ENCODE peak calls at places on chromosomes 5 and 9, in nine cellular contexts. R is heart left ventricle; Q is activated CD8-positive, alpha-beta T cell treated with anti-CD3 and anti-CD28 coated beads for 36 hours; O is CD8-positive, alpha-beta T cell; C is neural crest cell; G is lung; P is nephron progenitor cell; E is endothelial cell; N is body of pancreas. I is an unnamed sample.

GRCh38 chr5:90940227-90940995 is 381.8 kb downstream of the ADGRV1 start:
- DNase-seq in R (no peak), Q (peak), O (peak), C (peak), G (no peak), P (peak), E (peak), N (no peak), I (no peak)

GRCh38 chr9:72808446-72808768 is 144.4 kb downstream of the ALDH1A1 start:
- DNase-seq in R (no peak), Q (no peak), O (no peak), C (no peak), G (no peak), P (no peak), E (no peak), N (no peak), I (no peak)

GRCh38 chr9:110114086-110114887 is 93.7 kb downstream of the C9orf152 start:
- DNase-seq in R (no peak), Q (no peak), O (no peak), C (no peak), G (no peak), P (no peak), E (no peak), N (no peak), I (no peak)

GRCh38 chr5:172107606-172108005 is 80.4 kb downstream of the STK10 start:
- DNase-seq in R (no peak), Q (no peak), O (no peak), C (no peak), G (no peak), P (no peak), E (no peak), N (no peak), I (no peak)

GRCh38 chr5:53161876-53162275 is 52.3 kb upstream of the MOCS2 start:
- DNase-seq in R (no peak), Q (no peak), O (no peak), C (no peak), G (no peak), P (no peak), E (no peak), N (no peak), I (no peak)

GRCh38 chr5:126499278-126499677 is 76.1 kb downstream of the GRAMD2B start:
- DNase-seq in R (no peak), Q (no peak), O (no peak), C (no peak), G (no peak), P (no peak), E (no peak), N (no peak), I (no peak)

GRCh38 chr9:122961139-122961538 is 20.3 kb downstream of the RABGAP1 start:
- DNase-seq in R (no peak), Q (no peak), O (no peak), C (no peak), G (no peak), P (no peak), E (no peak), N (no peak), I (no peak)

GRCh38 chr5:150544606-150545219 is 36.8 kb downstream of the NDST1 start:
- DNase-seq in R (peak), Q (peak), O (peak), C (peak), G (peak), P (peak), E (peak), N (peak), I (no peak)

GRCh38 chr5:176675676-176676360 is 28.5 kb downstream of the TSPAN17 start:
- DNase-seq in R (no peak), Q (no peak), O (no peak), C (peak), G (no peak), P (peak), E (peak), N (no peak), I (no peak)

GRCh38 chr5:72246954-72247442 is 73.0 kb downstream of the MRPS27 start:
- DNase-seq in R (no peak), Q (no peak), O (no peak), C (no peak), G (no peak), P (no peak), E (no peak), N (no peak), I (no peak)

GRCh38 chr5:96595300-96596090 is 66.7 kb upstream of the CAST start:
- DNase-seq in R (no peak), Q (peak), O (no peak), C (no peak), G (no peak), P (no peak), E (no peak), N (no peak), I (no peak)

GRCh38 chr5:173781826-173782670 is 106.1 kb upstream of the CPEB4 start:
- DNase-seq in R (peak), Q (peak), O (peak), C (peak), G (peak), P (no peak), E (no peak), N (peak), I (no peak)

GRCh38 chr9:126614088-126614454 is 343 bp downstream of the LMX1B start:
- DNase-seq in R (no peak), Q (no peak), O (no peak), C (no peak), G (no peak), P (peak), E (no peak), N (no peak), I (no peak)

GRCh38 chr5:13278148-13278547 is 666.3 kb downstream of the DNAH5 start:
- DNase-seq in R (no peak), Q (no peak), O (no peak), C (no peak), G (no peak), P (no peak), E (no peak), N (no peak), I (no peak)

GRCh38 chr5:149240354-149240998 is 31.2 kb upstream of the AFAP1L1 start:
- DNase-seq in R (no peak), Q (peak), O (peak), C (no peak), G (peak), P (no peak), E (no peak), N (no peak), I (no peak)

GRCh38 chr9:18331808-18332209 is 142.1 kb upstream of the ADAMTSL1 start:
- DNase-seq in R (no peak), Q (no peak), O (no peak), C (no peak), G (no peak), P (no peak), E (no peak), N (no peak), I (no peak)

GRCh38 chr9:135339378-135339973 is 140.1 kb upstream of the PPP1R26 start:
- DNase-seq in R (no peak), Q (no peak), O (no peak), C (no peak), G (no peak), P (no peak), E (no peak), N (no peak), I (no peak)

GRCh38 chr9:86405926-86406325 is 51.7 kb upstream of the TUT7 start:
- DNase-seq in R (no peak), Q (peak), O (no peak), C (no peak), G (no peak), P (no peak), E (no peak), N (no peak), I (no peak)

GRCh38 chr5:93421987-93422391 is 159.0 kb downstream of the NR2F1-AS1 start:
- DNase-seq in R (no peak), Q (no peak), O (no peak), C (no peak), G (no peak), P (no peak), E (peak), N (no peak), I (no peak)

GRCh38 chr5:17860660-17861315 is 226.5 kb downstream of the TAF11L14 start:
- DNase-seq in R (no peak), Q (no peak), O (no peak), C (no peak), G (no peak), P (no peak), E (no peak), N (no peak), I (no peak)

GRCh38 chr9:6024035-6024554 is 8.7 kb upstream of the RANBP6 start:
- DNase-seq in R (no peak), Q (peak), O (no peak), C (no peak), G (no peak), P (peak), E (peak), N (peak), I (no peak)

GRCh38 chr5:65050826-65051498 is 282.2 kb downstream of the CWC27 start:
- DNase-seq in R (no peak), Q (peak), O (no peak), C (no peak), G (no peak), P (no peak), E (no peak), N (no peak), I (no peak)

GRCh38 chr9:35603986-35604577 is 980 bp upstream of the TESK1 start:
- DNase-seq in R (peak), Q (peak), O (peak), C (peak), G (peak), P (peak), E (peak), N (peak), I (peak)

GRCh38 chr9:89527084-89527483 is 29.2 kb upstream of the SEMA4D start:
- DNase-seq in R (peak), Q (no peak), O (no peak), C (no peak), G (peak), P (no peak), E (no peak), N (no peak), I (no peak)

GRCh38 chr5:80408475-80408875 is 611 bp downstream of the ZFYVE16 start:
- DNase-seq in R (peak), Q (peak), O (no peak), C (peak), G (no peak), P (peak), E (peak), N (peak), I (no peak)
- TF ChIP-seq CTCF in R (peak), Q (no peak), O (no peak), C (no peak), G (no peak), P (peak), E (no peak), N (peak), I (no peak)

GRCh38 chr5:159641371-159642039 is 274.8 kb upstream of the ADRA1B start:
- DNase-seq in R (peak), Q (no peak), O (no peak), C (no peak), G (no peak), P (no peak), E (no peak), N (no peak), I (no peak)

GRCh38 chr5:159640921-159641320 is 275.4 kb upstream of the ADRA1B start:
- DNase-seq in R (no peak), Q (no peak), O (no peak), C (no peak), G (no peak), P (no peak), E (no peak), N (no peak), I (no peak)

GRCh38 chr5:159644053-159644452 is 272.2 kb upstream of the ADRA1B start:
- DNase-seq in R (no peak), Q (no peak), O (no peak), C (no peak), G (no peak), P (no peak), E (no peak), N (no peak), I (no peak)

GRCh38 chr5:159640376-159640775 is 275.9 kb upstream of the ADRA1B start:
- DNase-seq in R (no peak), Q (no peak), O (no peak), C (no peak), G (no peak), P (no peak), E (no peak), N (no peak), I (no peak)

DNA sequence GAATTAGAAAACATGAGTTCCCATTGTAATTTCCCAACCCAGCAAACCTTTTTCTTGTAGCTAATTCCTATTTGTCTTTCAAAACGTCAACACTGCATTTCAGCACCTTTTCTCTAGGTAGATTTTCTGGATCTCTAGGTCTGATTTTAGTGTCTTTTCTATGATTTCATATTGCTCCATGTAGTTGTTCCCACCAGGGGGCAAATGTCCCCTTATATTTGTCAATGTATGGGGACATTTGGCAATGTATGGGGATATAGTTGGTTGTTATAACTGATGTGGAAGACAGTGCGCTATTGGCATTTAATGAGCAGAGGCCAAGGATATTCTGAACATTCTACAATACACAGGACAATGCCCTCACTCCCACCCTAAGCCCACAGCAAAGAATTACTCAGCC is 273.9 kb upstream of the ADRA1B start:
- DNase-seq in R (no peak), Q (no peak), O (no peak), C (no peak), G (no peak), P (no peak), E (no peak), N (no peak), I (no peak)
- TF ChIP-seq CTCF in R (no peak), Q (no peak), O (no peak), C (peak), G (no peak), P (no peak), E (no peak), N (no peak), I (no peak)

DNA sequence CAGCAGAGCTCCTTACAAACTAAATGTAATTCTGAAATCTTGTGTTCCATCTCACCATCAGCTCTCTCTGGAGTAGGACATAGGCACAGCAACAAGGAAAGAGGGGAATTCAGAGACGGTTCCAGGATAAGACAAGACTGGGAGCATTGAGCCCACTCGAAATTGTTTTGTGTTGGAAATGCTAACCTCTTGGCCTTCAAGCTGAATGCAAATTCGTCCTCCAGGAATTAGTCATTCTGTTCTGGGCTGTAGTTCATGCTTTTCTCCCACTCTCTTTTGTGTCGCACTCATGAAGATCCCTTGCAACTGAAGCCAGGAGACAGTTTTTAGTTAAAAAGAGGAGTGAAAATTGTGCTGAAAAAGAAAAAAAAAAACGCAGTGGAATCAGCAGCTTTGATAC is 121.7 kb upstream of the SEMA6A start:
- DNase-seq in R (no peak), Q (no peak), O (no peak), C (no peak), G (no peak), P (no peak), E (no peak), N (no peak), I (no peak)
- TF ChIP-seq CTCF in R (no peak), Q (no peak), O (no peak), C (no peak), G (no peak), P (no peak), E (no peak), N (no peak), I (no peak)

GRCh38 chr5:81838307-81838906 is 87.5 kb upstream of the SSBP2 start:
- DNase-seq in R (no peak), Q (peak), O (no peak), C (no peak), G (no peak), P (no peak), E (no peak), N (no peak), I (no peak)
- TF ChIP-seq CTCF in R (no peak), Q (peak), O (peak), C (peak), G (peak), P (peak), E (peak), N (no peak), I (peak)

DNA sequence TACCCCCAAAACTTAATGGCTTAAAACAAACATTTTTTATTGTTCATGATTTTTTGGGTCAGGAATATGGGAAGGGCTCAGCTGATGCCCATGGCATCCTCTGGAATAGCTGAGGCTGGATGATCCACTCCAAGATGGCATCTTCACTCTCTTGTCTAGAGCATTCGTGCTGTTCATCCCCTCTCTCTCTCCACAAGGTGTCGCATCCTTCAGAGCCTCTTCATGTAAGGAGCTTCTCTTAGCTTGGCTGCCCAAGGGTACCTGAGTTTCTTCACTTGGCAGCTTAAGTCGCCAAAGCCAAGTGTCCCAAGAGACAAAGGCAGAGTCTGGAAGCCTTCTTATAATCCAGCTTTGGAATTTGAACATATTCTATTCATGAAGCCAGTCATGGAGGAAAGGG is 294.7 kb downstream of the CHSY3 start:
- DNase-seq in R (no peak), Q (no peak), O (no peak), C (no peak), G (no peak), P (no peak), E (no peak), N (no peak), I (no peak)
- TF ChIP-seq CTCF in R (no peak), Q (no peak), O (no peak), C (peak), G (no peak), P (no peak), E (no peak), N (no peak), I (no peak)